ENCODE peak calls at places on chromosome 7, in ten cellular contexts. C is IMR-90, B is transverse colon, M is AG04449, K is body of pancreas, N is fibroblast of the aortic adventitia, P is HFF-Myc, D is uterus, X is AG09309, T is left ventricle myocardium inferior. V is an unnamed sample.

GRCh38 chr7:117612637-117613036 is 132.8 kb downstream of the CFTR start:
- DNase-seq in C (no peak), B (no peak), M (no peak), K (no peak), N (no peak), P (no peak), D (no peak), X (no peak), T (no peak), V (no peak)

GRCh38 chr7:131525820-131526219 is 30.6 kb downstream of the PODXL start:
- DNase-seq in C (peak), B (no peak), M (no peak), K (no peak), N (no peak), P (no peak), D (no peak), X (no peak), T (no peak), V (no peak)

GRCh38 chr7:36723951-36724664 is at the start of gene AOAH:
- DNase-seq in C (no peak), B (peak), M (no peak), K (no peak), N (no peak), P (no peak), D (no peak), X (no peak), T (peak), V (no peak)

GRCh38 chr7:3174515-3175318 is 126.3 kb upstream of the SDK1 start:
- DNase-seq in C (no peak), B (no peak), M (no peak), K (no peak), N (no peak), P (no peak), D (no peak), X (no peak), T (no peak), V (no peak)

GRCh38 chr7:151660141-151660540 is 140.4 kb upstream of the RHEB start:
- DNase-seq in C (peak), B (no peak), M (no peak), K (no peak), N (peak), P (no peak), D (no peak), X (no peak), T (no peak), V (peak)

GRCh38 chr7:105776068-105776790 is 100.2 kb downstream of the ATXN7L1 start:
- DNase-seq in C (peak), B (peak), M (peak), K (peak), N (peak), P (peak), D (peak), X (peak), T (no peak), V (peak)

GRCh38 chr7:151438864-151439601 is 908 bp downstream of the CRYGN start:
- DNase-seq in C (no peak), B (no peak), M (no peak), K (no peak), N (no peak), P (no peak), D (no peak), X (no peak), T (no peak), V (no peak)

GRCh38 chr7:127628445-127628844 is 10.5 kb upstream of the PAX4 start:
- DNase-seq in C (no peak), B (no peak), M (no peak), K (no peak), N (peak), P (no peak), D (no peak), X (no peak), T (no peak), V (no peak)

GRCh38 chr7:55214707-55215106 is 150.4 kb upstream of the LANCL2 start:
- DNase-seq in C (peak), B (no peak), M (no peak), K (no peak), N (peak), P (no peak), D (no peak), X (no peak), T (no peak), V (no peak)

DNA sequence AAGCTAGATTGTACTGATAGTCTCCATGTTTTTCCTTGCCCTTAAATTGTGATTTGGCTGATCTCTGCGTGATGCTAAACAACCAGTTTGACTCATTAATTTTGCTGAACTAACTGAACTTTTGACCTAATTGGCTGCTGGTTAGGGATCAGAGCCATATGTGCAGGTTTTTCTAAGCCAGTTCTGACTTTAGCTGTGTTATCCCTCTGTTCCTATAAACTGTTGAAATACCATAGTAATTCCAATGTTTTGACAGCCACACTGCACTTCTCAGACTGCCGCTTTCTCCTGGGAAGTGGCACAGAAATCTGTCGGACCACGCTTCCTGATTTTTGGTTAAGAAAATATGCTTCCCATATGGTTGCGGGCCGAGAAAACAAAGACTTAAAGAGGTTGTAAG is 42.2 kb downstream of the TBXAS1 start:
- DNase-seq in C (peak), B (no peak), M (peak), K (no peak), N (peak), P (peak), D (no peak), X (no peak), T (no peak), V (peak)
- H3K4me3 ChIP-seq in C (no peak), B (no peak), M (no peak), K (no peak), N (no peak), P (no peak), D (no peak), X (no peak), T (no peak), V (no peak)

GRCh38 chr7:50359258-50359994 is 54.9 kb downstream of the IKZF1 start:
- DNase-seq in C (no peak), B (no peak), M (no peak), K (no peak), N (no peak), P (no peak), D (no peak), X (no peak), T (no peak), V (no peak)
- H3K4me3 ChIP-seq in C (no peak), B (no peak), M (no peak), K (no peak), N (no peak), P (no peak), D (no peak), X (no peak), T (no peak), V (no peak)

GRCh38 chr7:5396999-5397656 is 26.5 kb downstream of the TNRC18 start:
- DNase-seq in C (peak), B (peak), M (no peak), K (peak), N (peak), P (peak), D (peak), X (peak), T (peak), V (peak)
- H3K4me3 ChIP-seq in C (peak), B (peak), M (no peak), K (no peak), N (peak), P (peak), D (peak), X (peak), T (peak), V (peak)

DNA sequence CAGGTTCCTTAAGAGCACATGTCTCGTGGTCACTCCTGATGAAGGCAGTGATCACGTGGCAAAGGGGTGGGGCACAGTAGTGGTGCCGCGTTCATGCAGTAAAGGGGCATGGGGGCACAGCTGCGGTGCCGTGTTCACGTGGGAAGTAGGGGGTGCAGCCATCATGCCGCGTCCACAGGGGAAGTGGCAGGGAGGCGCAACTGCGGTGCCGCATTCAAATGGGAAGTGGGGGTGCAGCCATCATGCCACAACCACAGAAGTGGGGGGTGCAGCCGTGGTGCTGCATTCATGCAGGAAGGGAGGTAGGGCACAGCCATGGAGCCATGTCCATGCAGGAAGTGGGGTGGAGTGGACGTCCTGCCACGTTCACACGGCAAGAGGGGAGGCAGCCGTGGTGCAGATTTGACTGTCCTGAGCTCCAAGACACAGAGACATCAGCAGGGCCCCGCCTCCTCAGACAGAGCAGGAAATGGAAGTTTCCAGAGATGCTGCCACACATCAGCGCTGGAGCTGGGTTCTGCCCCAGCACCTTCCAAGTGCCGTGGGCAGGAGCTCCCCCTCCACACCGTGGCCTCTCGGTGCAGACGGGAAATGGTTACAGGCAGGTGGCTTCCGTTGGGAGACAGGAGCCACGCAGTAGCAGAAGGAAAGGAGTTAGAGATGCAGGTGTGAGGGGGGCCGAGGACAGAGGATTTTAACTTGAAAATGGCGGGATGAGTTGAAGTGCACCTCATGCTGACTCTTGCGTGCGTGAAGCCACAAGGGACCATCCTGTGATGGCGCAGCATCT is 95.0 kb upstream of the DDC start:
- DNase-seq in C (no peak), B (peak), M (no peak), K (no peak), N (no peak), P (no peak), D (no peak), X (no peak), T (no peak), V (no peak)
- H3K4me3 ChIP-seq in C (no peak), B (no peak), M (no peak), K (no peak), N (no peak), P (no peak), D (no peak), X (no peak), T (no peak), V (no peak)

GRCh38 chr7:98230746-98231471 is 19.7 kb downstream of the BHLHA15 start:
- DNase-seq in C (no peak), B (no peak), M (no peak), K (peak), N (no peak), P (no peak), D (no peak), X (no peak), T (no peak), V (no peak)

GRCh38 chr7:98231489-98232275 is 20.4 kb downstream of the TECPR1 start:
- DNase-seq in C (no peak), B (no peak), M (no peak), K (no peak), N (no peak), P (no peak), D (no peak), X (no peak), T (no peak), V (no peak)

GRCh38 chr7:98229441-98229840 is 18.2 kb downstream of the BHLHA15 start:
- DNase-seq in C (no peak), B (no peak), M (no peak), K (peak), N (no peak), P (no peak), D (no peak), X (no peak), T (no peak), V (no peak)

GRCh38 chr7:98228801-98229200 is 17.6 kb downstream of the BHLHA15 start:
- DNase-seq in C (no peak), B (no peak), M (no peak), K (peak), N (no peak), P (no peak), D (no peak), X (no peak), T (no peak), V (no peak)

GRCh38 chr7:98229991-98230745 is 18.9 kb downstream of the BHLHA15 start:
- DNase-seq in C (no peak), B (no peak), M (no peak), K (peak), N (no peak), P (no peak), D (no peak), X (no peak), T (no peak), V (no peak)
- H3K4me3 ChIP-seq in C (no peak), B (no peak), M (no peak), K (no peak), N (no peak), P (no peak), D (no peak), X (no peak), T (no peak), V (no peak)

GRCh38 chr7:138527746-138528223 is 67.7 kb downstream of the TRIM24 start:
- DNase-seq in C (no peak), B (no peak), M (no peak), K (no peak), N (peak), P (no peak), D (no peak), X (no peak), T (no peak), V (peak)
- H3K4me3 ChIP-seq in C (no peak), B (no peak), M (no peak), K (no peak), N (no peak), P (no peak), D (no peak), X (no peak), T (no peak), V (no peak)

DNA sequence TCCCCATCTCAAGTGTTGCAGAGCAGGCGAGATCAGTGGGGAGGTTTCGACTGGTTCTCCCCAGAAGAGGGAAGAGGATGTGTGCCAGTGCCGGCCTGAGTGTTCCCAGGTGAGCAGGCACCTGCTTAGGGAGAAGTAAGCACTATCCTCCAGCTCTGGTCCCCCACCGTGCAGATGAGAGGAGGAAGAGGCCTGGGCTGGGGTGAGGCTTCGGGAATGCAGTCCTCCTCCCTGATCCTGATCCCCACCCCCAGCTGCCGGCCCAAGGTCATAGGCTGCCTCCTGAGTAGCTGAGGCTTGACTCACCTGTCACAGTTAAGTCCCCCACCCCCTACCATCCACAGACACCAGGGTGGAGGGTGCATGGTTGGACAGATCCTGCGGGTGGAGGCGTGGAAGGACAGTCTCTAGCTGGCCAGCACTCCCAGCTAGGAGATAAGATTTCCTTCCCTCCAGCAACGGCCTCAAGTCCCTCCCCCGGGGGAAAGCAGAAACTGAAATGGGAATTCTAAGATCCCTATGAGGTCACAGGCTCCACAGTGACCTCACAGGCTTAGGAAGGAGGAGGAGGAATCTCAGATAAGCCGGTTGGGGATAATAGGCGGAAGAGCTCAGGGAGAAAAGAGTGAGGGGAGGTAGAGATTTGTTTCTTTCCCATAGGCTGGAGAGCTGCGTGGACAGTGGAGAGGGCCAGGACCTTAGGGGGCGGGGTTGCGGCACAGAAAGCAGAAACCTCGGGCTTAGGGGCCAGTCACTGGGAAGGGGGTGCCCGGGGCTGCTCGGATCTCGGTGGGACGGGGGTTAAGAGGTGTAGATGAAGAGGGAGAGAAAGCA is 1.0 kb downstream of the LRCH4 start:
- DNase-seq in C (peak), B (peak), M (no peak), K (peak), N (peak), P (no peak), D (peak), X (peak), T (peak), V (peak)
- H3K4me3 ChIP-seq in C (peak), B (peak), M (peak), K (peak), N (peak), P (peak), D (peak), X (peak), T (peak), V (peak)

GRCh38 chr7:17298840-17299476 is 506 bp downstream of the AHR start:
- DNase-seq in C (peak), B (peak), M (no peak), K (peak), N (no peak), P (no peak), D (peak), X (no peak), T (peak), V (no peak)

GRCh38 chr7:17299477-17299991 is 1.1 kb downstream of the AHR start:
- DNase-seq in C (peak), B (peak), M (no peak), K (no peak), N (peak), P (no peak), D (no peak), X (no peak), T (no peak), V (no peak)

GRCh38 chr7:17301491-17302101 is 3.1 kb downstream of the AHR start:
- DNase-seq in C (peak), B (peak), M (no peak), K (peak), N (peak), P (no peak), D (no peak), X (no peak), T (no peak), V (peak)

GRCh38 chr7:17298102-17298839 is at the start of gene AHR:
- DNase-seq in C (peak), B (peak), M (peak), K (peak), N (peak), P (peak), D (peak), X (peak), T (peak), V (peak)

GRCh38 chr7:17300012-17300411 is 1.6 kb downstream of the AHR start:
- DNase-seq in C (no peak), B (no peak), M (no peak), K (no peak), N (no peak), P (no peak), D (no peak), X (no peak), T (no peak), V (no peak)
- H3K4me3 ChIP-seq in C (peak), B (peak), M (peak), K (peak), N (peak), P (peak), D (peak), X (peak), T (peak), V (peak)